ENCODE peak calls at places on chromosome 11, in seven cellular contexts. One of them, this sample, is unnamed.

GRCh38 chr11:67451658-67451976 is 912 bp downstream of the GPR152 start:
- DNase-seq in hepatocyte: no peak
- DNase-seq in cardiac fibroblast: no peak
- DNase-seq in PC-3: no peak
- DNase-seq in GM13976: no peak
- DNase-seq in fibroblast of pulmonary artery: no peak
- DNase-seq in fibroblast of mammary gland: no peak
- DNase-seq in this sample: peak

GRCh38 chr11:69308531-69308930 is 14.6 kb downstream of the MYEOV start:
- DNase-seq in hepatocyte: no peak
- DNase-seq in cardiac fibroblast: no peak
- DNase-seq in PC-3: no peak
- DNase-seq in GM13976: no peak
- DNase-seq in fibroblast of pulmonary artery: no peak
- DNase-seq in fibroblast of mammary gland: no peak
- DNase-seq in this sample: no peak

GRCh38 chr11:64876835-64877341 is 1.5 kb downstream of the EHD1 start:
- DNase-seq in hepatocyte: peak
- DNase-seq in cardiac fibroblast: peak
- DNase-seq in PC-3: peak
- DNase-seq in GM13976: no peak
- DNase-seq in fibroblast of pulmonary artery: peak
- DNase-seq in fibroblast of mammary gland: no peak
- DNase-seq in this sample: peak

GRCh38 chr11:122673706-122674105 is 18.2 kb downstream of the UBASH3B start:
- DNase-seq in hepatocyte: no peak
- DNase-seq in cardiac fibroblast: peak
- DNase-seq in PC-3: peak
- DNase-seq in GM13976: no peak
- DNase-seq in fibroblast of pulmonary artery: peak
- DNase-seq in fibroblast of mammary gland: peak
- DNase-seq in this sample: no peak

GRCh38 chr11:115920087-115920461 is 415.9 kb upstream of the CADM1 start:
- DNase-seq in hepatocyte: no peak
- DNase-seq in cardiac fibroblast: no peak
- DNase-seq in PC-3: no peak
- DNase-seq in GM13976: no peak
- DNase-seq in fibroblast of pulmonary artery: no peak
- DNase-seq in fibroblast of mammary gland: no peak
- DNase-seq in this sample: no peak

GRCh38 chr11:59429924-59430516 is 3.8 kb upstream of the OR5A2 start:
- DNase-seq in hepatocyte: peak
- DNase-seq in cardiac fibroblast: peak
- DNase-seq in PC-3: peak
- DNase-seq in GM13976: peak
- DNase-seq in fibroblast of pulmonary artery: peak
- DNase-seq in fibroblast of mammary gland: peak
- DNase-seq in this sample: no peak

GRCh38 chr11:30760341-30760740 is 174.2 kb upstream of the MPPED2 start:
- DNase-seq in hepatocyte: no peak
- DNase-seq in cardiac fibroblast: no peak
- DNase-seq in PC-3: no peak
- DNase-seq in GM13976: no peak
- DNase-seq in fibroblast of pulmonary artery: no peak
- DNase-seq in fibroblast of mammary gland: no peak
- DNase-seq in this sample: no peak

GRCh38 chr11:68812526-68812925 is 29.2 kb downstream of the CPT1A start:
- DNase-seq in hepatocyte: no peak
- DNase-seq in cardiac fibroblast: no peak
- DNase-seq in PC-3: no peak
- DNase-seq in GM13976: no peak
- DNase-seq in fibroblast of pulmonary artery: no peak
- DNase-seq in fibroblast of mammary gland: no peak
- DNase-seq in this sample: no peak

GRCh38 chr11:65574963-65575567 is 788 bp upstream of the EHBP1L1 start:
- DNase-seq in hepatocyte: peak
- DNase-seq in cardiac fibroblast: peak
- DNase-seq in PC-3: peak
- DNase-seq in GM13976: no peak
- DNase-seq in fibroblast of pulmonary artery: no peak
- DNase-seq in fibroblast of mammary gland: peak
- DNase-seq in this sample: no peak

GRCh38 chr11:73142128-73142377 is at the start of gene FCHSD2:
- DNase-seq in hepatocyte: no peak
- DNase-seq in cardiac fibroblast: no peak
- DNase-seq in PC-3: no peak
- DNase-seq in GM13976: no peak
- DNase-seq in fibroblast of pulmonary artery: no peak
- DNase-seq in fibroblast of mammary gland: no peak
- DNase-seq in this sample: no peak

GRCh38 chr11:1943977-1944376 is 3.2 kb upstream of the MRPL23 start:
- DNase-seq in hepatocyte: no peak
- DNase-seq in cardiac fibroblast: peak
- DNase-seq in PC-3: peak
- DNase-seq in GM13976: no peak
- DNase-seq in fibroblast of pulmonary artery: peak
- DNase-seq in fibroblast of mammary gland: peak
- DNase-seq in this sample: peak

GRCh38 chr11:43578346-43579170 is 102.0 kb upstream of the HSD17B12 start:
- DNase-seq in hepatocyte: no peak
- DNase-seq in cardiac fibroblast: peak
- DNase-seq in PC-3: peak
- DNase-seq in GM13976: no peak
- DNase-seq in fibroblast of pulmonary artery: peak
- DNase-seq in fibroblast of mammary gland: peak
- DNase-seq in this sample: no peak

GRCh38 chr11:132248585-132248984 is 878.2 kb downstream of the NTM start:
- DNase-seq in hepatocyte: no peak
- DNase-seq in cardiac fibroblast: no peak
- DNase-seq in PC-3: no peak
- DNase-seq in GM13976: no peak
- DNase-seq in fibroblast of pulmonary artery: no peak
- DNase-seq in fibroblast of mammary gland: no peak
- DNase-seq in this sample: no peak

GRCh38 chr11:33919645-33920044 is 27.8 kb upstream of the LMO2 start:
- DNase-seq in hepatocyte: no peak
- DNase-seq in cardiac fibroblast: no peak
- DNase-seq in PC-3: no peak
- DNase-seq in GM13976: no peak
- DNase-seq in fibroblast of pulmonary artery: no peak
- DNase-seq in fibroblast of mammary gland: no peak
- DNase-seq in this sample: no peak

GRCh38 chr11:33915521-33915920 is 23.6 kb upstream of the LMO2 start:
- DNase-seq in hepatocyte: no peak
- DNase-seq in cardiac fibroblast: no peak
- DNase-seq in PC-3: no peak
- DNase-seq in GM13976: no peak
- DNase-seq in fibroblast of pulmonary artery: no peak
- DNase-seq in fibroblast of mammary gland: no peak
- DNase-seq in this sample: no peak

GRCh38 chr11:33916736-33917135 is 24.9 kb upstream of the LMO2 start:
- DNase-seq in hepatocyte: no peak
- DNase-seq in cardiac fibroblast: no peak
- DNase-seq in PC-3: no peak
- DNase-seq in GM13976: no peak
- DNase-seq in fibroblast of pulmonary artery: no peak
- DNase-seq in fibroblast of mammary gland: no peak
- DNase-seq in this sample: no peak

DNA sequence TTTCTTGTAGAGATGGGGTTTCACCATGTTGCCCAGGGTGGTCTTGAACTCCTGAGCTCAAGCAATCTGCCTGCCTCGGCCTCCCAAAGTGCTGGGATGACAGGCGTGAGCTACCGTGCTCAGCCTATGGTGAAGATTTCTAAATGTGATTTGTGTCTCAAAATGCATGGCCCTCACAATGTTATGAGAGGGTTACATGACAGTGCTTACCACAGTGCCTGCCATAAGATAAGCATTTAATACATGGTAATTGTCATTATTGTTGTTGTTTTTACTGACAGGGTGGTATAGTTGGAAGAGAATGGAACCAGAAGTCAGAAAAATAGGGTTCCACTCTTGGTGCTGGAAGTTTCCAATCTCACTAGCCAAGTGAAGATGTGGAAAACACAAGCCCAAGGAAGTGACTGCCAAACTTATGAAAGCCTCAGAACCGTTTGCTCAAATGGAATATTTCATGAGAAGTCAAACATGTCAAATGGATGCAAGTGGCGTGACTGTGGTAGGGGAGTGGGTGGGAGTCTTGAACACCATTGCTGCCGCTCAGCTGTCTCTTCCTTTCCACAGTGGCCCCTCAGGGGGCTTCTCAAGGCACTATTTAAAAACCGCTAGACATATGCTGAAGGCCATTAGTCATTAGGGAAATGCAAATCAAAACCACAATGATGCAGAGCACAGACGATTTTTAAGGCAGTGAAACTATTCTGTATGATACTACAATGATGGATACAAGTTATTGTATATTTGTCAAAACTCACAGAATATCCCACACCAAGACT is 29.1 kb upstream of the LMO2 start:
- DNase-seq in hepatocyte: no peak
- DNase-seq in cardiac fibroblast: peak
- DNase-seq in PC-3: no peak
- DNase-seq in GM13976: peak
- DNase-seq in fibroblast of pulmonary artery: no peak
- DNase-seq in fibroblast of mammary gland: no peak
- DNase-seq in this sample: no peak
- TF ChIP-seq CTCF in hepatocyte: no peak
- TF ChIP-seq CTCF in cardiac fibroblast: no peak
- TF ChIP-seq CTCF in PC-3: no peak
- TF ChIP-seq CTCF in GM13976: no peak
- TF ChIP-seq CTCF in fibroblast of pulmonary artery: no peak
- TF ChIP-seq CTCF in fibroblast of mammary gland: no peak
- TF ChIP-seq CTCF in this sample: no peak

DNA sequence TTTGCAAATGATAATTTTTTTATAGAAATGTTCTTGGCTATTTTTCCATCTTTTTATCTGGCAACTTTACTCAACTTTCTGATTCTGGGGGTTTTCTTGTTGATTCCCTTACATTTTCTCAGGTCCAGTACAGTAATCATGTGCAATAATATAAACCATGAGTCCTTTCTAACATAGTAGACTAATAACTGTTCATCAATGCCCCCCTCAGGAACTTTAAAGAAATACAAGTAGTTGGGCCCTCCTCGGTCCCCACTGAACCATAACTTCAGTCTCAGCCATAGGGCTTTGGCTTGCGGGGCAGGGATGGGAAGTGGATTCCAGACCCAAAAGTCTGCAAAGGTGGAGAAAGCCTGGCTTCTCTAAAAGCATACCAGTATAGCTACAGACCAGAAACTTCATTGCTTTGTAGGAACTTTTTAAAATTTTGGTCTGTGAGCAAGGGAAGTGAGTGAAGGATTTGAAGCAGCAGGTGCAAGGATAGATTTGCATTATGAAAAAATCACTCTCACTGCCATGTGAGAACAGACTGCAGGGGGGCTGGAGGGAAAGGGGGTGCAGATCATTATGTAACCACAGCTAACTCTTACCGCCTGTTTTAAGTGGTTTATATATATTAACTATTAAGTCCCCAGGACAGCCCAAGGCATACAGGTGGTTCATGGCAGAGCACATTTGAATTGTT is 10.5 kb upstream of the TUB start:
- DNase-seq in hepatocyte: peak
- DNase-seq in cardiac fibroblast: peak
- DNase-seq in PC-3: peak
- DNase-seq in GM13976: peak
- DNase-seq in fibroblast of pulmonary artery: peak
- DNase-seq in fibroblast of mammary gland: peak
- DNase-seq in this sample: no peak
- TF ChIP-seq CTCF in hepatocyte: peak
- TF ChIP-seq CTCF in cardiac fibroblast: peak
- TF ChIP-seq CTCF in PC-3: peak
- TF ChIP-seq CTCF in GM13976: no peak
- TF ChIP-seq CTCF in fibroblast of pulmonary artery: peak
- TF ChIP-seq CTCF in fibroblast of mammary gland: peak
- TF ChIP-seq CTCF in this sample: peak

GRCh38 chr11:125871391-125872137 is 15.9 kb upstream of the HYLS1 start:
- DNase-seq in hepatocyte: peak
- DNase-seq in cardiac fibroblast: peak
- DNase-seq in PC-3: peak
- DNase-seq in GM13976: no peak
- DNase-seq in fibroblast of pulmonary artery: peak
- DNase-seq in fibroblast of mammary gland: peak
- DNase-seq in this sample: no peak
- TF ChIP-seq CTCF in hepatocyte: peak
- TF ChIP-seq CTCF in cardiac fibroblast: peak
- TF ChIP-seq CTCF in PC-3: peak
- TF ChIP-seq CTCF in GM13976: no peak
- TF ChIP-seq CTCF in fibroblast of pulmonary artery: peak
- TF ChIP-seq CTCF in fibroblast of mammary gland: peak
- TF ChIP-seq CTCF in this sample: peak

DNA sequence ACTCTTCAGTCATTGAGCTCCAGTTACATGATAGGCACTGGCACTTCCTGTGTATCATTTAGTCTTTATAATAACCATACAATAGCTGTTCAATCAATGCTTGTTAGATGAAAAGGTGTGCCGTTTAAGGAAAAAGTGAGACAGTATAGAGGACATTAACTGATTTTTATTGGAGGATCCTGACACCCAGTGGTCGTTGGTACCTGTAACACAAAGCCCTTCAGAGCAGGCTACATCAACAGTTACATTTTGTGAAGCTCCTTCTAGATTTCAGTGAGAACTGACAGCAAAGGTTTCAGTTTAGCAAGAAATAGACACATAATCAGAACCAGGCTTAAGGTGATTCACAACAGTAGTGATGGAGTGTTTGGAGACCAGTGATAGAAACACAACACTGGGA is 44.2 kb downstream of the CCDC81 start:
- DNase-seq in hepatocyte: no peak
- DNase-seq in cardiac fibroblast: peak
- DNase-seq in PC-3: peak
- DNase-seq in GM13976: no peak
- DNase-seq in fibroblast of pulmonary artery: peak
- DNase-seq in fibroblast of mammary gland: peak
- DNase-seq in this sample: no peak
- TF ChIP-seq CTCF in hepatocyte: peak
- TF ChIP-seq CTCF in cardiac fibroblast: peak
- TF ChIP-seq CTCF in PC-3: peak
- TF ChIP-seq CTCF in GM13976: no peak
- TF ChIP-seq CTCF in fibroblast of pulmonary artery: peak
- TF ChIP-seq CTCF in fibroblast of mammary gland: peak
- TF ChIP-seq CTCF in this sample: peak

GRCh38 chr11:31834237-31834636 is 23.1 kb upstream of the PAX6 start:
- DNase-seq in hepatocyte: no peak
- DNase-seq in cardiac fibroblast: no peak
- DNase-seq in PC-3: no peak
- DNase-seq in GM13976: no peak
- DNase-seq in fibroblast of pulmonary artery: no peak
- DNase-seq in fibroblast of mammary gland: no peak
- DNase-seq in this sample: no peak
- TF ChIP-seq CTCF in hepatocyte: no peak
- TF ChIP-seq CTCF in cardiac fibroblast: no peak
- TF ChIP-seq CTCF in PC-3: no peak
- TF ChIP-seq CTCF in GM13976: no peak
- TF ChIP-seq CTCF in fibroblast of pulmonary artery: no peak
- TF ChIP-seq CTCF in fibroblast of mammary gland: no peak
- TF ChIP-seq CTCF in this sample: no peak

DNA sequence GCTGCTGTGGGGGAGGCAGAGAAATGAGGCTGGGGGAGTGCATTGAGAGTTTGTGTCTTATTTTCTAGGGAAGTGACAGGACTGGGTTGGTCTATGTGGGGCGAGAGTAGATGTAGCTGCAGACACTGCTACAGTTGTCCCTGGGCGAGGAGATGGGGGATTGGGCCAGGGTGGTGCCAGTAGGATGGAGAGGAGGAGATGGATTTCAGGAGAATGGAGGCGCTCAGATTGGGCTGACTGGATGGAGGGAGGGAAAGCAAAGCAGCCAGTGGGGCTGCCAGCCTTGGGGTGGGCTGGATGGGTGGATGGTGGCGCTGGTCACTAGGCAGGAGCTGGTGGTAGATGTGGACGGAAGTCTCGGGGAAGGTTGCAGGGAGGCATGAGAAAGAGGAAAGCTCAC is 9.3 kb downstream of the OMP start:
- DNase-seq in hepatocyte: no peak
- DNase-seq in cardiac fibroblast: no peak
- DNase-seq in PC-3: no peak
- DNase-seq in GM13976: no peak
- DNase-seq in fibroblast of pulmonary artery: no peak
- DNase-seq in fibroblast of mammary gland: no peak
- DNase-seq in this sample: no peak
- TF ChIP-seq CTCF in hepatocyte: no peak
- TF ChIP-seq CTCF in cardiac fibroblast: no peak
- TF ChIP-seq CTCF in PC-3: no peak
- TF ChIP-seq CTCF in GM13976: no peak
- TF ChIP-seq CTCF in fibroblast of pulmonary artery: no peak
- TF ChIP-seq CTCF in fibroblast of mammary gland: no peak
- TF ChIP-seq CTCF in this sample: no peak

This sample was measured in chondrocyte.